ENCODE peak calls at places on chromosomes 4 and X, in eight cellular contexts. N, G, D, W, O, M, I and Q are unnamed samples.

GRCh38 chr4:144178414-144178813 is 37.9 kb upstream of the GYPA start:
- DNase-seq in N (no peak), G (no peak), D (no peak), W (no peak), O (no peak), M (no peak), I (peak), Q (no peak)

GRCh38 chr4:16524911-16525574 is 298.8 kb upstream of the TAPT1 start:
- DNase-seq in N (no peak), G (no peak), D (no peak), W (no peak), O (no peak), M (no peak), I (peak), Q (no peak)

GRCh38 chr4:149999485-150000074 is 78.7 kb upstream of the DCLK2 start:
- DNase-seq in N (peak), G (no peak), D (no peak), W (peak), O (no peak), M (peak), I (peak), Q (peak)

GRCh38 chr4:2535386-2536192 is 858 bp upstream of the FAM193A start:
- DNase-seq in N (peak), G (peak), D (peak), W (peak), O (peak), M (no peak), I (peak), Q (no peak)

GRCh38 chrX:15497865-15498264 is 2.7 kb upstream of the BMX start:
- DNase-seq in N (peak), G (peak), D (peak), W (peak), O (peak), M (peak), I (peak), Q (peak)

GRCh38 chr4:15003891-15004700 is 1.8 kb downstream of the CPEB2 start:
- DNase-seq in N (peak), G (peak), D (peak), W (peak), O (peak), M (peak), I (no peak), Q (peak)

GRCh38 chrX:110684653-110685052 is 111.0 kb downstream of the CHRDL1 start:
- DNase-seq in N (no peak), G (no peak), D (no peak), W (no peak), O (no peak), M (peak), I (no peak), Q (peak)

GRCh38 chr4:117479673-117480072 is 394.3 kb upstream of the TRAM1L1 start:
- DNase-seq in N (no peak), G (no peak), D (no peak), W (no peak), O (no peak), M (no peak), I (no peak), Q (no peak)

GRCh38 chr4:141467225-141467624 is 169.2 kb upstream of the IL15 start:
- DNase-seq in N (no peak), G (no peak), D (no peak), W (no peak), O (no peak), M (no peak), I (no peak), Q (no peak)

GRCh38 chr4:119238068-119238722 is 25.7 kb downstream of the USP53 start:
- DNase-seq in N (no peak), G (no peak), D (no peak), W (no peak), O (no peak), M (no peak), I (peak), Q (no peak)

GRCh38 chr4:71992571-71992970 is 39.2 kb upstream of the NPFFR2 start:
- DNase-seq in N (no peak), G (no peak), D (no peak), W (no peak), O (no peak), M (no peak), I (peak), Q (no peak)

GRCh38 chr4:5460106-5460801 is 248.1 kb downstream of the EVC2 start:
- DNase-seq in N (peak), G (no peak), D (no peak), W (peak), O (no peak), M (peak), I (peak), Q (peak)

GRCh38 chr4:4426511-4427477 is 39.9 kb downstream of the NSG1 start:
- DNase-seq in N (no peak), G (no peak), D (no peak), W (peak), O (no peak), M (no peak), I (no peak), Q (no peak)
- TF ChIP-seq CTCF in N (no peak), G (no peak), D (no peak), W (no peak), O (no peak), M (no peak), I (no peak), Q (no peak)

DNA sequence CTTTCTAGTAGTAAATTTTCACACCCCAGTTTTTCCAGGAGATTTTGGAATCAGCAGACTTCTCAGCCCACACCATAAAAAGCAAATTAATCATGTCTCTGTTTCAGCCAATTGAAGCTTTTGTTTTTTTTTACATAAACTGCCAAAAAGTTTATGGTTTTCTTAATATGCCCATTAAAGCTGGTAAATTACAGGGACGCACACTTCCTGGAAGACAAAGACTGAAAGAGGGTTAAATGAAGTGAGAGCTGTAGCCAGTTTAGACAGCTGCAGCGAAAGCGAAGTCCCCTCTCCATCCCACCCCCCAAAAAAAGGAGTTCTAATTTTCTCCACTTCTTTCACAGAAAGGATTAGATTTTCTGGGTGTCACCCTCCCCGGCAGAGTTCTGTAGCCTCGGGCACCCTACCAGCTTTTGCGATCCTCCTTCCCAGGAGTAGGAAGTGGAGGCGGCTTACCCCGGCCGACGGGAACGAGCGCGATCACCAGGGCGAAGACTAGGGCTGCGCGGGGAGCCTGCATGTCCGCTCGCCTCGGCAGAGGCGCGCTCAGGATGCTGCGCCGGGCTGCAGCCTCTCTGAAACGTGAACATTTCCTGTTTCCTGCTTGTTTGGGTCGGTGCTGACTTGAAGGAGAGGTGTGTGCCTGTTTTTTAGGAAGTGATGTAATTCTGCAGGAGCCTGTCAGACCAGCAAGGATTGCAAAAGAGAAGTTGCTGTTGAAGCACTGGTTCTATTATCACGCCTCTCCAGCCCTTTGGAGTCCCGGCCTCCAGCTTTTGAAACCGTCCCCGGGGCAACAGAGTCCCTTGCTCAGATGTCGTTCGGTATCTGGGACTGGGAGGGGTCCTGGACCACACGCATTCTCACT is at the start of gene TMEM154:
- DNase-seq in N (peak), G (peak), D (peak), W (peak), O (peak), M (peak), I (peak), Q (peak)
- TF ChIP-seq CTCF in N (no peak), G (no peak), D (no peak), W (no peak), O (no peak), M (no peak), I (no peak), Q (no peak)

GRCh38 chrX:136166221-136166855 is 19.0 kb downstream of the FHL1 start:
- DNase-seq in N (peak), G (no peak), D (no peak), W (no peak), O (no peak), M (peak), I (peak), Q (peak)

GRCh38 chrX:136171420-136171819 is 24.1 kb downstream of the FHL1 start:
- DNase-seq in N (no peak), G (no peak), D (no peak), W (no peak), O (no peak), M (no peak), I (no peak), Q (no peak)

GRCh38 chrX:136168929-136169735 is 21.8 kb downstream of the FHL1 start:
- DNase-seq in N (no peak), G (no peak), D (no peak), W (peak), O (no peak), M (peak), I (peak), Q (peak)

DNA sequence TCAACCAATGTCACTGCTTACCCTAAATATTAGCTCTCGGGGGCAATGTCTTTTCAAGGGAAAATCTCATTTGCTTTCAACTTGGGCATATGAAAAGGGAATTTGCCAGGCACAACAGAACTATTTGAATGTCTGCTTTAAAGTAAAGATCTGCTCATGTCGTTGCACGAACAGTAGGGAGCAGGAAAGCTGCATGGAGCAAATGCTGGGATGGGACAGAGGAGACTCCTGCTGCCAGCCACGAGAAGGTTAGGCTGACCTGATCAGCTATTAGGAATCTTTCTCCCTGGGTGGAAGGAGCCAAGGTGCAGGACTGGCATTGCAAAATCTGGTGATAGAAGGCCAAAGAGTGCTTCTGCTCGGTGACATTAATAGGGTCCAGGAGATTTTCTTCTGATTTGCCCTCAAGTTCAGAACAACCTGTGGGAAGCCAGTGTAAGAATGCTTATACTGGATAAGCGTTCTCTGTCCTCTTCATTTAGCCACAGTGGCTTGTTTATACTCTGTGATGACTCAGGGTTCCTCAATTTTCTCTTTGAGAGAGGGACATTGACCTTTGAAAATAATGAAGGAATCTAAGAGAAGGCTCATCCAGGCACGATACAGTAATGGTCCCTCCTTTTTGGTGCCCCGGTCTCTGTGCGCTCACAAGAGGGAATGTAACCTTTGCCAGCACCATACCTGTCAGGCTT is 22.9 kb downstream of the FHL1 start:
- DNase-seq in N (no peak), G (no peak), D (no peak), W (no peak), O (no peak), M (no peak), I (peak), Q (no peak)
- TF ChIP-seq CTCF in N (no peak), G (no peak), D (no peak), W (no peak), O (no peak), M (no peak), I (peak), Q (no peak)

DNA sequence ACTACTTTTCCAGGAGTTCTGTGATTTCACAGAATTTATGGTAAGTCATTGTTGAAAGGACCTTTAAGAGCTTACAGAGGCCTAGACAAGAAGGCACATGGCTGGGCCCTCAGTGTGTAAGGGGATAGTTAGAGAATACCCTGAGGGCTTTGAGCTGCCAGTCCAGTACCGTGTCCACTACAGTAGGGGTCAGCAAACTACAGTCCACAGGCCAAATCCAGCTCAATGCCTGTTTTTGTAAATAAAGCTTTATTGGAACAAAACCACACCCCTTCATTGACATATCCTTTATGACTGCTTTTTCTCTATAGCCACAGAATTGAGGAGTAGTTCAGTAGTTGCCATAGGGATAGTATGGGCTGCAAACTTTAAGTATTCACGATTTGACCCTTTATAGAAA is 176.2 kb downstream of the MID1 start:
- DNase-seq in N (no peak), G (no peak), D (no peak), W (peak), O (no peak), M (no peak), I (peak), Q (no peak)
- TF ChIP-seq CTCF in N (no peak), G (no peak), D (no peak), W (no peak), O (no peak), M (peak), I (peak), Q (peak)

DNA sequence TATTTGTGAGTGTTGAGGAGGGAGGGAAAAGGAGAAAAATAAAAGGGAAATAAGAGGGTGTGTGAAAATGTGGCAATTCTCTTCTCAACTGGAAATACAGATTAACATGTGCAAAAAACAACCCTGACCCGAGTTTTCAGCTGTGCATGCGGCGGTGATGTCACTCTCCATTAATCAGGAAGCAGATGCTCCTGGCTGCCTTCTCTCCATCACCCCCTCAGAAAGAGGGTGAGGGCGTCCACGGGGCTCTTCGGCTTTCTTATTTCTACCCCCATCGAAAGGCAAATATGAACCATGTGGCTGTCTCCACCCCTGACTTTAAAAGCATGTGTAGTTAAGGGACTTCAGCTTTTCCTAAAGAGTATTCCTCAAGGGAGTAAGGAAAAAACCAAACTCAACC is 219.6 kb downstream of the MAML3 start:
- DNase-seq in N (no peak), G (no peak), D (no peak), W (no peak), O (no peak), M (no peak), I (no peak), Q (no peak)
- TF ChIP-seq CTCF in N (no peak), G (no peak), D (no peak), W (no peak), O (no peak), M (no peak), I (no peak), Q (no peak)

DNA sequence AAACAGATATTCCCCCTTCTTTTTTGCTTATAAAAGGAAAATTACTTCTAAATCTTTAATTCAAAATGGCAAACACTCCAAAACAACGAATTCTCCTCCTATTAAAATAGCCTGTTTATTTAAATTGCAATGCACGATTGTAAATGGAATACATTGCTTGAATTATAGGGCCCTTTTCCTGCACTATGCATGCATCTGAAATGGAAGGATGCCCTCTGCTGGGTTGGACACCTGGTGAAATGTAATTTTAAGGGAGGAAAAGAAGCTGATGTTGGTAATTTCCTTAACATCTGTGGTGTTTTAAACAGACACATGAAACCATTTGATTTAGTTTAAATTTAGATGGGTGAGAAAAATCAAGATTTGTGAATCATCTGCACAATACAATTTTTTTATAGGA is 72.8 kb downstream of the GRXCR1 start:
- DNase-seq in N (peak), G (no peak), D (no peak), W (peak), O (no peak), M (peak), I (no peak), Q (peak)
- TF ChIP-seq CTCF in N (peak), G (no peak), D (no peak), W (no peak), O (no peak), M (peak), I (no peak), Q (peak)

GRCh38 chr4:102730968-102731533 is 29.7 kb downstream of the MANBA start:
- DNase-seq in N (no peak), G (no peak), D (no peak), W (no peak), O (no peak), M (no peak), I (no peak), Q (no peak)
- TF ChIP-seq CTCF in N (peak), G (no peak), D (no peak), W (peak), O (no peak), M (peak), I (peak), Q (no peak)

GRCh38 chr4:49032440-49033161 is 46.5 kb downstream of the CWH43 start:
- DNase-seq in N (peak), G (no peak), D (no peak), W (no peak), O (no peak), M (peak), I (peak), Q (peak)
- TF ChIP-seq CTCF in N (peak), G (no peak), D (no peak), W (no peak), O (no peak), M (peak), I (peak), Q (peak)

DNA sequence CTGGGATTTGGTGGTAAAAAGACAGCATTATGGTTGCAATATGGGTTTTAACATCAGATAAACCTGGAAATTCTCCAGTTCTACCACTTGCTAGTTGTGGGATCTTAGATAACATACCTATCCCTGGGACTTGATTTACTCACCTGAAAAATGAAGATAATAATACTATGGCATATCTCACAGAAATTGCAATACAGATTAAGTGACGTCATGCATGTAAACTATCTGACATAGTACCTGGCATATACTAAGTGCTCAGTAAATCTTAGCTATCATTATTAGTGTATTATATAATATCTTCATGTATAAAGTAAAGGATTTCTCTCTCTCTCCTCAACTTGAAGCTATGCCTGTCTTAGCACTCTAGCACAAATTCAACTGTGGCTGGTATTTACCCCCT is 192.5 kb downstream of the PCDH19 start:
- DNase-seq in N (no peak), G (no peak), D (no peak), W (no peak), O (no peak), M (no peak), I (no peak), Q (no peak)
- TF ChIP-seq CTCF in N (no peak), G (no peak), D (no peak), W (no peak), O (no peak), M (no peak), I (no peak), Q (no peak)

GRCh38 chr4:104901438-104901837 is 245.2 kb upstream of the TET2 start:
- DNase-seq in N (no peak), G (no peak), D (no peak), W (no peak), O (no peak), M (no peak), I (no peak), Q (no peak)
- TF ChIP-seq CTCF in N (no peak), G (no peak), D (no peak), W (no peak), O (no peak), M (peak), I (no peak), Q (no peak)